ENCODE peak calls at places on chromosomes 13 and 19, in nine cellular contexts. D, Z, M, T, O, S, G, E and N are unnamed samples.
A peak's percentile ranks its signal among the peaks of the same experiment; 100 is the strongest.

GRCh38 chr19:44113784-44114390 is 688 bp downstream of the ZNF225 start:
- DNase-seq in G (no peak), Z (peak; percentile 30), D (no peak), E (no peak), S (peak; percentile 13), O (no peak), T (no peak), M (no peak), N (no peak)

GRCh38 chr19:18422530-18423191 is 3.5 kb downstream of the SSBP4 start:
- DNase-seq in M (no peak), G (no peak), Z (no peak), E (no peak), O (no peak), S (peak; percentile 53), D (no peak), T (no peak), N (no peak)

GRCh38 chr13:113428469-113428865 is 24.8 kb downstream of the ADPRHL1 start:
- DNase-seq in Z (no peak), G (no peak), O (no peak), M (no peak), D (no peak), S (no peak), E (no peak), T (no peak), N (no peak)

GRCh38 chr19:12985049-12985776 is 10.1 kb upstream of the NFIX start:
- DNase-seq in Z (no peak), D (peak; percentile 62), O (no peak), M (peak; percentile 80), G (no peak), E (peak; percentile 67), S (peak; percentile 35), T (peak; percentile 86), N (peak; percentile 24)

GRCh38 chr19:34316247-34316646 is 48.7 kb upstream of the GPI start:
- DNase-seq in D (no peak), G (no peak), T (no peak), M (no peak), Z (no peak), O (no peak), E (no peak), S (no peak), N (no peak)

GRCh38 chr13:62613819-62614218 is 1198.2 kb upstream of the PCDH20 start:
- DNase-seq in E (no peak), S (no peak), M (no peak), T (no peak), O (no peak), D (no peak), G (no peak), Z (no peak), N (no peak)

GRCh38 chr19:512548-513365 is 5.5 kb downstream of the TPGS1 start:
- DNase-seq in Z (no peak), G (no peak), S (no peak), E (no peak), T (no peak), D (no peak), M (no peak), O (no peak), N (no peak)

GRCh38 chr19:10812902-10813404 is 23.1 kb downstream of the TMED1 start:
- DNase-seq in T (peak; percentile 82), E (no peak), Z (no peak), G (peak; percentile 64), O (no peak), M (no peak), D (no peak), S (peak; percentile 28), N (no peak)

GRCh38 chr13:29743229-29743786 is 107.1 kb downstream of the UBL3 start:
- DNase-seq in M (peak; percentile 30), T (peak; percentile 69), Z (peak; percentile 49), D (no peak), G (no peak), O (no peak), E (peak; percentile 45), S (no peak), N (no peak)

GRCh38 chr13:25608181-25608580 is 236.4 kb downstream of the ATP8A2 start:
- DNase-seq in S (no peak), O (no peak), Z (no peak), D (no peak), T (no peak), G (no peak), E (no peak), M (no peak), N (no peak)

GRCh38 chr13:28301839-28302238 is 163.5 kb downstream of the PAN3 start:
- DNase-seq in Z (no peak), S (no peak), O (no peak), E (no peak), D (no peak), T (no peak), G (no peak), M (no peak), N (no peak)

GRCh38 chr13:44396295-44396962 is 22.8 kb downstream of the SERP2 start:
- DNase-seq in G (no peak), T (no peak), Z (no peak), D (no peak), O (no peak), M (no peak), S (no peak), E (no peak), N (no peak)

GRCh38 chr19:13873776-13874515 is 3.0 kb upstream of the NANOS3 start:
- DNase-seq in T (no peak), D (no peak), S (no peak), G (no peak), O (no peak), Z (peak; percentile 49), M (no peak), E (no peak), N (no peak)

DNA sequence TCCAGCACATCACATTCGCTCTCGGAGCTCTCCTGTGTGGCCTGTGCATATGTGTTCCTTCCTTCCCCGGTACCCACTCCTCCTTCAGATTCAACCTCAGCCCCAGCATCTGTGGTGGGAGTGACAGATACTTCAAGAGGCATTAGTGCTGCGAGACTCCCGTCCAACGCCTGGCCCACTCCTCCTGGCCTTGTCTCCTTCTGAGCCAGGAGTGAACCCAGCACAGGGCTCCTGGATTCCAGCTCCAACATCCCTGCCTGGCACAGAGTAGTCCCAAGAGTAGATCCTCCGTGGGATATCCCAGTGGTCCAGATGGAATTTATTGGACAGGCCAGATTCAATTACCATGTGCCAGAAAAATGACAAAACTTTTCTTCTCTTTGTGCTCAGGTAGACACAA is 55.9 kb downstream of the SACS start:
- DNase-seq in G (no peak), O (no peak), T (no peak), S (no peak), E (no peak), D (no peak), M (no peak), Z (no peak), N (no peak)
- H3K4me1 ChIP-seq in G (peaks cover 35% of the 10 kb centered on the region), O (peaks cover 34% of the 10 kb centered on the region), T (peaks cover 69% of the 10 kb centered on the region), S (peaks cover 34% of the 10 kb centered on the region), E (peaks cover 56% of the 10 kb centered on the region), D (no peaks in the 10 kb centered on the region), M (peaks cover 8% of the 10 kb centered on the region), Z (peaks cover 29% of the 10 kb centered on the region), N (peaks cover 12% of the 10 kb centered on the region)

GRCh38 chr19:51948979-51949378 is 21.7 kb downstream of the ZNF613 start:
- DNase-seq in M (no peak), O (no peak), T (no peak), S (no peak), Z (peak; percentile 70), E (peak; percentile 20), D (no peak), G (no peak), N (no peak)
- H3K9me3 ChIP-seq in M (peaks cover 25% of the 10 kb centered on the region), O (peaks cover 23% of the 10 kb centered on the region), T (peaks cover 76% of the 10 kb centered on the region), S (peaks cover 64% of the 10 kb centered on the region), Z (peaks cover 4% of the 10 kb centered on the region), E (peaks cover 87% of the 10 kb centered on the region), D (peaks cover 8% of the 10 kb centered on the region), G (peaks cover 77% of the 10 kb centered on the region), N (peaks cover 34% of the 10 kb centered on the region)

DNA sequence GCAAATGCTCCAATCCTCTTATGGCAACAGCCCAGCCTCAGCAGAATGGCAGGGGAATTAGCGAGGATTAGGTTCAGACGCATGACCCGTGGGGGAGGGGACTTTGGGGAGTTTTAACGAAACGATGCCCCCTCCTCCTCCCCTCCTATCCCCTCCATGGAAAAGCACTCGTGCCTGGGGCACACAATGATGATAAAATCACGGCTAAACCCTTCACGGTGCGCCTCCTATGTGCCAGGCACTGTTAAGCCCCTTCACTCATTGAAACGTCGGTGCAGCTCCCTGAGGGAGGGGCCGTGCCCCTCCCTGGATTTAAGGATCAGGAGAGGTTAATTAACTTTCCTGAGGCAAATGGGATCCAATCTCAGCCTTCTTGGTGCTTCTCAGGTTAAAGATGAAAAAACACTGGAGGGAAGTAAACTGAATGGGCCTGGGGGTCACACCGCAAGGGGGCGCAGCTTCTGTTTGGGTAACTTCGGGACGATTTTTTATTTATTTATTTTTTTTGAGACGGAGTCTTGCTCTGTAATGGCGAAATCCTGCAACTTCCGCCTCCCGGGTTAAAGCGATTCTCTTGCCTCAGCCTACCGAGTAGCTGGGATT is 10.1 kb upstream of the TPRX2 start:
- DNase-seq in T (no peak), M (no peak), E (no peak), S (peak; percentile 23), G (no peak), Z (peak; percentile 33), D (no peak), O (no peak), N (no peak)
- TF ChIP-seq CTCF in T (no peak), M (no peak), E (peak; percentile 40), S (peak; percentile 19), G (no peak), Z (peak; percentile 64), D (peak; percentile 18), O (peak; percentile 20), N (no peak)

GRCh38 chr13:98274921-98275487 is 97.9 kb upstream of the RNF113B start:
- DNase-seq in G (no peak), T (no peak), O (no peak), S (no peak), M (no peak), D (no peak), Z (no peak), E (no peak), N (no peak)
- H3K4me1 ChIP-seq in G (peaks cover 5% of the 10 kb centered on the region), T (peaks cover 25% of the 10 kb centered on the region), O (no peaks in the 10 kb centered on the region), S (no peaks in the 10 kb centered on the region), M (no peaks in the 10 kb centered on the region), D (peaks cover 18% of the 10 kb centered on the region), Z (peaks cover 28% of the 10 kb centered on the region), E (peaks cover 2% of the 10 kb centered on the region), N (peaks cover 77% of the 10 kb centered on the region)

DNA sequence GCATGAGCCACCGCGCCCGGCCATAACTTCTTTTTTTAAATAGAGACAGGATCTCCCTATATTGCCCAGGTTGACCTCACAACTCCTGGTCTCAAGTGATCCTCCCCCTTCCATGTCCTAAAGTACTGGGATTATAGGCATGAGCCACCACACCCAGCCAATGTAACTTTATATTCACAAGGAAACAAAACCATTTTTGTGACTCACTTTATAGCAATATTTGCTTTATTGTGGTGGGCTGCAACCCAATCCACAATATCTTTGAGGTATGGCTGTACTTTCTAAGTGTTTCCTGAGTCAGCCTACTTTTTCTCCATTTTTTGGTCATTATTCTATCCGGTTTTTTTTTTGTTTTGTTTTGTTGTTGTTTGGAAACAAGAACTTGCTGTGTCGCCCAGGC is 7.9 kb upstream of the ZIM3 start:
- DNase-seq in D (no peak), M (no peak), E (no peak), S (no peak), Z (no peak), T (no peak), O (no peak), G (peak; percentile 89), N (no peak)
- H3K9me3 ChIP-seq in D (no peaks in the 10 kb centered on the region), M (no peaks in the 10 kb centered on the region), E (no peaks in the 10 kb centered on the region), S (no peaks in the 10 kb centered on the region), Z (no peaks in the 10 kb centered on the region), T (no peaks in the 10 kb centered on the region), O (no peaks in the 10 kb centered on the region), G (no peaks in the 10 kb centered on the region), N (no peaks in the 10 kb centered on the region)